ENCODE peak calls at places on chromosomes 5 and 9, in five cellular contexts. Q is nephron progenitor cell; O is esophagus squamous epithelium; V is omental fat pad; W is activated CD4-positive, alpha-beta T cell treated with anti-CD3 and anti-CD28 coated beads, Interleukin-2, amount 50 U/mL, for 1 hour. R is an unnamed sample.

GRCh38 chr5:180352976-180353225 is 235 bp downstream of the GFPT2 start:
- DNase-seq in O (no peak), Q (peak; percentile 45), V (no peak), W (no peak), R (no peak)

GRCh38 chr5:30928966-30929365 is 264.5 kb upstream of the CDH6 start:
- DNase-seq in V (no peak), W (no peak), O (no peak), Q (no peak), R (no peak)

GRCh38 chr9:13279284-13280162 is at the start of gene MPDZ:
- DNase-seq in O (no peak), V (peak; percentile 24), W (no peak), Q (peak; percentile 81), R (peak; percentile 8)

GRCh38 chr5:134252671-134253070 is 26.8 kb upstream of the PPP2CA start:
- DNase-seq in W (no peak), V (no peak), O (no peak), Q (no peak), R (no peak)

GRCh38 chr5:93421498-93421897 is 159.5 kb downstream of the NR2F1-AS1 start:
- DNase-seq in O (no peak), V (no peak), W (no peak), Q (no peak), R (no peak)

GRCh38 chr9:136713555-136713949 is 1.2 kb downstream of the DIPK1B start:
- DNase-seq in W (no peak), O (no peak), V (no peak), Q (no peak), R (no peak)

GRCh38 chr9:134895103-134895502 is 14.5 kb downstream of the FCN2 start:
- DNase-seq in W (no peak), Q (no peak), V (no peak), O (no peak), R (no peak)

GRCh38 chr9:17810728-17811634 is 232.1 kb downstream of the SH3GL2 start:
- DNase-seq in O (no peak), V (peak; percentile 40), W (peak; percentile 2), Q (peak; percentile 64), R (no peak)

GRCh38 chr5:14264605-14265316 is 121.6 kb downstream of the TRIO start:
- DNase-seq in V (peak; percentile 85), W (peak; percentile 48), O (peak; percentile 49), Q (peak; percentile 94), R (peak; percentile 38)

GRCh38 chr5:7208911-7209310 is 187.0 kb upstream of the ADCY2 start:
- DNase-seq in W (no peak), O (no peak), V (no peak), Q (peak; percentile 52), R (no peak)

GRCh38 chr5:67144183-67144639 is 52.4 kb downstream of the CD180 start:
- DNase-seq in O (no peak), Q (no peak), W (no peak), V (no peak), R (no peak)

GRCh38 chr9:101376117-101376866 is 8.5 kb downstream of the BAAT start:
- DNase-seq in W (no peak), O (no peak), Q (no peak), V (no peak), R (no peak)

GRCh38 chr5:180470966-180471582 is 23.1 kb upstream of the CNOT6 start:
- DNase-seq in Q (peak; percentile 78), O (no peak), V (no peak), W (peak; percentile 49), R (no peak)

GRCh38 chr5:75862872-75863271 is 145.6 kb upstream of the POC5 start:
- DNase-seq in W (no peak), Q (no peak), V (no peak), O (no peak), R (no peak)

GRCh38 chr9:127561491-127562270 is 50.4 kb upstream of the STXBP1 start:
- DNase-seq in Q (peak; percentile 34), O (no peak), V (peak; percentile 67), W (no peak), R (no peak)